ENCODE peak calls at places on chromosomes 1 and 21, in five cellular contexts. Y is kidney, C is sigmoid colon, W is A673, R is transverse colon. F is an unnamed sample.

GRCh38 chr1:61056674-61057439 is 25.5 kb upstream of the NFIA start:
- DNase-seq in Y (peak; percentile 78), C (peak; percentile 81), R (peak; percentile 74), W (peak; percentile 81), F (peak; percentile 62)

GRCh38 chr1:228141871-228142615 is 2.0 kb downstream of the GUK1 start:
- DNase-seq in W (no peak), R (no peak), Y (peak; percentile 79), C (peak; percentile 61), F (peak; percentile 62)

GRCh38 chr1:211371406-211372105 is 44.9 kb downstream of the TRAF5 start:
- DNase-seq in C (no peak), Y (no peak), W (no peak), R (no peak), F (no peak)

GRCh38 chr1:206633708-206634121 is 1.6 kb upstream of the DYRK3 start:
- DNase-seq in C (peak; percentile 82), W (no peak), R (peak; percentile 11), Y (no peak), F (peak; percentile 5)

GRCh38 chr1:58964880-58965279 is 181.0 kb upstream of the JUN start:
- DNase-seq in W (no peak), C (no peak), Y (no peak), R (no peak), F (peak; percentile 93)

GRCh38 chr1:11799896-11800295 is 5.9 kb downstream of the MTHFR start:
- DNase-seq in R (no peak), W (no peak), Y (no peak), C (peak; percentile 45), F (no peak)

GRCh38 chr1:94614980-94615379 is 73.4 kb upstream of the F3 start:
- DNase-seq in R (peak; percentile 75), Y (no peak), C (no peak), W (no peak), F (no peak)

GRCh38 chr1:1434812-1435093 is 737 bp upstream of the VWA1 start:
- DNase-seq in Y (no peak), C (no peak), W (no peak), R (no peak), F (no peak)

GRCh38 chr21:22890656-22891055 is 1892.4 kb downstream of the NCAM2 start:
- DNase-seq in Y (no peak), W (no peak), R (no peak), C (no peak), F (no peak)

GRCh38 chr21:43981871-43982210 is 30.3 kb upstream of the TRAPPC10 start:
- DNase-seq in W (no peak), Y (no peak), C (no peak), R (no peak), F (no peak)

GRCh38 chr1:3783651-3784474 is 11.3 kb downstream of the SMIM1 start:
- DNase-seq in C (no peak), R (no peak), W (no peak), Y (peak; percentile 59), F (no peak)

GRCh38 chr1:119227446-119227845 is 87.0 kb upstream of the WARS2 start:
- DNase-seq in R (no peak), Y (no peak), C (no peak), W (peak; percentile 33), F (no peak)

GRCh38 chr1:66490817-66491216 is 43.1 kb upstream of the SGIP1 start:
- DNase-seq in R (no peak), Y (no peak), C (no peak), W (no peak), F (no peak)

GRCh38 chr1:154405762-154406571 is 824 bp downstream of the IL6R start:
- DNase-seq in W (peak; percentile 54), R (peak; percentile 76), Y (peak; percentile 93), C (peak; percentile 94), F (peak; percentile 92)

GRCh38 chr1:23904748-23905357 is 8.3 kb downstream of the CNR2 start:
- DNase-seq in Y (no peak), W (no peak), R (no peak), C (no peak), F (no peak)

GRCh38 chr1:46219551-46220520 is 16.7 kb downstream of the LURAP1 start:
- DNase-seq in C (no peak), Y (no peak), R (no peak), W (no peak), F (no peak)

GRCh38 chr1:107965112-107965991 is at the start of gene VAV3:
- DNase-seq in W (peak; percentile 65), C (peak; percentile 84), Y (peak; percentile 91), R (peak; percentile 56), F (peak; percentile 42)

GRCh38 chr1:4101434-4102150 is 201.5 kb upstream of the C1orf174 start:
- DNase-seq in W (no peak), R (no peak), C (peak; percentile 12), Y (no peak), F (no peak)

GRCh38 chr1:209926045-209926444 is 12.0 kb upstream of the SYT14 start:
- DNase-seq in R (no peak), W (peak; percentile 99), Y (no peak), C (no peak), F (no peak)

GRCh38 chr1:203450541-203451149 is 25.0 kb upstream of the PRELP start:
- DNase-seq in W (no peak), C (no peak), Y (no peak), R (no peak), F (no peak)

GRCh38 chr1:26387447-26387846 is 14.9 kb upstream of the ZNF683 start:
- DNase-seq in C (no peak), W (no peak), Y (no peak), R (peak; percentile 14), F (no peak)

GRCh38 chr21:44556879-44557278 is 1.7 kb downstream of the KRTAP10-3 start:
- DNase-seq in W (no peak), C (no peak), Y (no peak), R (no peak), F (no peak)

GRCh38 chr1:25572708-25573590 is 29.5 kb downstream of the LDLRAP1 start:
- DNase-seq in C (no peak), W (peak; percentile 47), Y (peak; percentile 78), R (peak; percentile 72), F (no peak)

GRCh38 chr1:14371806-14372497 is 226.5 kb upstream of the KAZN start:
- DNase-seq in R (no peak), W (no peak), Y (no peak), C (no peak), F (no peak)

GRCh38 chr21:33240404-33240803 is 10.7 kb downstream of the IFNAR2 start:
- DNase-seq in R (no peak), W (no peak), Y (no peak), C (no peak), F (no peak)

GRCh38 chr1:24389231-24389678 is 24.3 kb downstream of the STPG1 start:
- DNase-seq in W (no peak), C (no peak), Y (no peak), R (peak; percentile 29), F (no peak)

GRCh38 chr21:45325206-45326168 is 37.8 kb upstream of the POFUT2 start:
- DNase-seq in R (no peak), W (no peak), Y (peak; percentile 73), C (peak; percentile 63), F (no peak)

GRCh38 chr1:63000508-63000907 is 216.6 kb downstream of the ATG4C start:
- DNase-seq in R (no peak), C (no peak), W (no peak), Y (no peak), F (no peak)

GRCh38 chr1:225770586-225771248 is 6.9 kb upstream of the SRP9 start:
- DNase-seq in W (no peak), R (no peak), Y (no peak), C (no peak), F (no peak)

GRCh38 chr1:93222987-93223675 is 42.6 kb downstream of the CCDC18 start:
- DNase-seq in W (no peak), C (no peak), Y (no peak), R (no peak), F (no peak)

GRCh38 chr1:24929091-24929875 is 793 bp downstream of the RUNX3 start:
- DNase-seq in C (peak; percentile 56), Y (no peak), R (peak; percentile 51), W (peak; percentile 55), F (no peak)

DNA sequence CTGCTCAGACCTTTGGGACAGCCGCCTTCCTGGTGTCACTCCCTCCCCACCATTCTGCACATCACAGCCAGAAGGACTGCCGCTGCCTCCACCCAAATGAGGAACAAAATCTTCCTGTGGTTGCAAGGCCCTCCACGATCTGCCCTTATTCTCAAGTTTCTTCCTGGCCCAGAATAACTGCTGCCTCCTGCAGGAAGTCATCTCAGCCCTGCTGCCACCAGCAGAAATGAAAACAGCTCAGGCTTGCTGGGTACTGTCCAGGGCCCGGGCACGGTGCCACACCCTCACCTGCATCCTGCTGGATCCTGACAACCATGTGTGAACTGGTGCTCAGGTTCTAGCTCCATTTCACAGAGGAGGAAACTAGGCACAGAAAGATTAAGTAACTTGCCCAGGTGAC is 2.8 kb downstream of the CLDN19 start:
- DNase-seq in W (no peak), R (peak; percentile 67), C (no peak), Y (peak; percentile 81), F (no peak)
- TF ChIP-seq CTCF in W (peak; percentile 13), R (no peak), C (no peak), Y (no peak), F (no peak)

DNA sequence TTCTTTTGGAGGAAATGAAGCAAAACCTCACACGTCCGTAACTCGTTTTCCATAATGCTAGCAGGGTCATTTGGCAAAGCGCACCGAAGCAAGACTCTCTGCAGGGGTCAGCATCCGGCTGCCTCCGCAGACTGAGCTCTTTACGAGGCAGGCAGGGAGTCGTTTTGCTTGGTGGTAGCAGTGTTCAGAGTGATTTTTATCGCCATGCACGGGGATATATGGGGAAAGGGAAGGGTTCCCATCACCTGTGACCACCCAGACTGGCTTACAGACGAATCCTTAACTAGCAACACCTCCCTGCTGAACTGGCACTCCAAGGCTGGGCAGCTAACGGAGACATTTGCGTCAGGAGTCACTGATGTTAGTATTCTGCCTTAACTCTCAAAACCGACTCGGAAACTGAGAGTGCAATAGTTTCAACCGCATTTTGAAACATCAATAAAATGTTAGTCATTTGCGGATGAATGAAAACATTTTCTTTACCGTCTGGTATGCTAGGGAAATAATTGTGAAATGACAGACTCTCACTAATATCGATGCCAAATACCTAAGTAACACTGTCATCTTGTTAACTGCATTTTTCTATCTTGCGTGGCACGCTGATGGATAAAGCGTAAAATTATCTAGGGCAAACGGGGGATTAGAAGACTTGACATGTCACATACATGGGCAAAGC is 2.2 kb upstream of the NEGR1 start:
- DNase-seq in Y (peak; percentile 66), W (peak; percentile 90), C (peak; percentile 73), R (peak; percentile 19), F (no peak)
- H3K27ac ChIP-seq in Y (peak overlapping the region; percentile 96), W (peak overlapping the region; percentile 86), C (peak overlapping the region; percentile 95), R (peak overlapping the region; percentile 79), F (peak overlapping the region; percentile 85)

GRCh38 chr1:53725238-53725689 is 13.7 kb downstream of the GLIS1 start:
- DNase-seq in W (peak; percentile 22), C (no peak), Y (no peak), R (no peak), F (no peak)
- TF ChIP-seq CTCF in W (peak; percentile 45), C (no peak), Y (no peak), R (no peak), F (no peak)

GRCh38 chr1:221824909-221825308 is 83.0 kb upstream of the DUSP10 start:
- DNase-seq in R (no peak), C (no peak), Y (no peak), W (no peak), F (no peak)

GRCh38 chr1:221832151-221832550 is 90.3 kb upstream of the DUSP10 start:
- DNase-seq in R (no peak), W (no peak), C (no peak), Y (no peak), F (no peak)

GRCh38 chr1:221827307-221827642 is 85.4 kb upstream of the DUSP10 start:
- DNase-seq in W (no peak), Y (no peak), R (no peak), C (no peak), F (no peak)

GRCh38 chr1:221832617-221833016 is 90.7 kb upstream of the DUSP10 start:
- DNase-seq in W (no peak), C (peak; percentile 81), R (no peak), Y (no peak), F (no peak)

GRCh38 chr1:221829327-221830011 is 87.6 kb upstream of the DUSP10 start:
- DNase-seq in W (no peak), Y (no peak), C (no peak), R (no peak), F (no peak)
- H3K27ac ChIP-seq in W (no peak overlapping the region), Y (no peak overlapping the region), C (no peak overlapping the region), R (no peak overlapping the region), F (no peak overlapping the region)

F was measured in gastrocnemius medialis.